ENCODE peak calls at places on chromosomes 6 and 20, in nine cellular contexts. One of them, this sample, is unnamed.
A peak's percentile ranks its signal among the peaks of the same experiment; 100 is the strongest.

GRCh38 chr6:122715725-122716124 is 63.8 kb upstream of the FABP7 start:
- DNase-seq in uterus: no peak
- DNase-seq in cardiac muscle cell: no peak
- DNase-seq in left ventricle myocardium inferior: no peak
- DNase-seq in GM23248: peak; percentile 13
- DNase-seq in pancreas: no peak
- DNase-seq in mesenchymal stem cell: peak; percentile 61
- DNase-seq in adrenal gland: no peak
- DNase-seq in aorta: no peak
- DNase-seq in this sample: no peak

GRCh38 chr6:110255356-110255755 is 75.1 kb downstream of the CDC40 start:
- DNase-seq in GM23248: peak; percentile 48
- DNase-seq in aorta: no peak
- DNase-seq in mesenchymal stem cell: peak; percentile 34
- DNase-seq in adrenal gland: peak; percentile 20
- DNase-seq in uterus: no peak
- DNase-seq in left ventricle myocardium inferior: no peak
- DNase-seq in pancreas: no peak
- DNase-seq in cardiac muscle cell: peak; percentile 54
- DNase-seq in this sample: peak; percentile 31

GRCh38 chr6:73985891-73986290 is 289.9 kb downstream of the CD109 start:
- DNase-seq in GM23248: peak; percentile 84
- DNase-seq in aorta: no peak
- DNase-seq in uterus: no peak
- DNase-seq in pancreas: no peak
- DNase-seq in left ventricle myocardium inferior: no peak
- DNase-seq in cardiac muscle cell: no peak
- DNase-seq in mesenchymal stem cell: no peak
- DNase-seq in adrenal gland: no peak
- DNase-seq in this sample: peak; percentile 38

GRCh38 chr20:25116746-25117457 is 35.0 kb upstream of the VSX1 start:
- DNase-seq in mesenchymal stem cell: no peak
- DNase-seq in adrenal gland: no peak
- DNase-seq in GM23248: no peak
- DNase-seq in pancreas: no peak
- DNase-seq in cardiac muscle cell: no peak
- DNase-seq in left ventricle myocardium inferior: no peak
- DNase-seq in aorta: no peak
- DNase-seq in uterus: no peak
- DNase-seq in this sample: no peak

GRCh38 chr6:119467478-119468081 is 118.0 kb upstream of the MAN1A1 start:
- DNase-seq in mesenchymal stem cell: peak; percentile 67
- DNase-seq in GM23248: peak; percentile 35
- DNase-seq in uterus: no peak
- DNase-seq in cardiac muscle cell: peak; percentile 50
- DNase-seq in pancreas: no peak
- DNase-seq in left ventricle myocardium inferior: no peak
- DNase-seq in adrenal gland: no peak
- DNase-seq in aorta: no peak
- DNase-seq in this sample: no peak

GRCh38 chr6:26477431-26477830 is 19.7 kb downstream of the BTN2A1 start:
- DNase-seq in pancreas: no peak
- DNase-seq in mesenchymal stem cell: no peak
- DNase-seq in uterus: no peak
- DNase-seq in GM23248: no peak
- DNase-seq in left ventricle myocardium inferior: no peak
- DNase-seq in cardiac muscle cell: peak; percentile 33
- DNase-seq in adrenal gland: no peak
- DNase-seq in aorta: no peak
- DNase-seq in this sample: peak; percentile 60

GRCh38 chr6:11828185-11828897 is 49.7 kb upstream of the ADTRP start:
- DNase-seq in mesenchymal stem cell: no peak
- DNase-seq in left ventricle myocardium inferior: no peak
- DNase-seq in GM23248: no peak
- DNase-seq in aorta: no peak
- DNase-seq in cardiac muscle cell: no peak
- DNase-seq in uterus: no peak
- DNase-seq in pancreas: no peak
- DNase-seq in adrenal gland: no peak
- DNase-seq in this sample: no peak

GRCh38 chr6:143058987-143059386 is 1.7 kb upstream of the AIG1 start:
- DNase-seq in adrenal gland: no peak
- DNase-seq in aorta: no peak
- DNase-seq in mesenchymal stem cell: no peak
- DNase-seq in cardiac muscle cell: no peak
- DNase-seq in GM23248: no peak
- DNase-seq in left ventricle myocardium inferior: no peak
- DNase-seq in uterus: no peak
- DNase-seq in pancreas: no peak
- DNase-seq in this sample: peak; percentile 9

GRCh38 chr20:16759161-16759523 is 11.0 kb downstream of the OTOR start:
- DNase-seq in cardiac muscle cell: no peak
- DNase-seq in adrenal gland: no peak
- DNase-seq in aorta: no peak
- DNase-seq in uterus: no peak
- DNase-seq in pancreas: no peak
- DNase-seq in left ventricle myocardium inferior: no peak
- DNase-seq in GM23248: peak; percentile 18
- DNase-seq in mesenchymal stem cell: no peak
- DNase-seq in this sample: no peak

DNA sequence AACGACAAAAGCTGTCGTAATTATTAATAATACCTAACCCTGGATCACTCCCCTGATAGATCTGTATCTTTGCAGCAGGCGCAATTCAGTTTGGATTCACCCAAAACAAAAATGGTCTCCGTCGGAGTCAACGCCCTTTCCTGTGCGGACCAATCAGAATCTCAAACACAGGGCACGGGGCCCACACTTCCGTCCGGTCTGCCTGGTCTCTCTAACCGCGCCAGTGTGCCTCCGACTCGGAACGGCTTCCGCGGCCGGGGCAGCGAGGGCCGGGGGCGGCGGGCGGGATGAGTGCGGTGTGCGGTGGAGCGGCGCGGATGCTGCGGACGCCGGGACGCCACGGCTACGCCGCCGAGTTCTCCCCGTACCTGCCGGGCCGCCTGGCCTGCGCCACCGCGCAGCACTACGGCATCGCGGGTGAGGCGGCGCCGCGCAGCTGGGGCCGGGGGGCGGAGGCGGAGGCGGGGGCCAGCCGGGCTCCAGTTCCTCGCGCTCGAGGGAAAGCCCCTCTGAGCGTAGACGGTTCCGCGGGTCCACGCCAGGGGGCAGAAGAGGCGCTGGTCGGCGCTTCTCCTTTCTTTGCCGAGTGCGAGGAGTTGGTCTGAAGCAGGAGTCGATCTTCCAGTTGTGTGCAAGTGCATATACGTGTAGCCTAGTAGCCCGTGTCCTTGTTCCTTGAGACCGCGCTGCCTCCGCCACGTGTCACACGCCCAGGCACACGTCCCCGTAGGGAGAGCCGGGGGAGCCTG is at the start of gene PEX7:
- DNase-seq in cardiac muscle cell: peak; percentile 93
- DNase-seq in adrenal gland: peak; percentile 93
- DNase-seq in mesenchymal stem cell: peak; percentile 92
- DNase-seq in uterus: peak; percentile 89
- DNase-seq in GM23248: peak; percentile 96
- DNase-seq in aorta: peak; percentile 95
- DNase-seq in left ventricle myocardium inferior: peak; percentile 92
- DNase-seq in pancreas: peak; percentile 92
- DNase-seq in this sample: peak; percentile 95
- H3K4me3 ChIP-seq in cardiac muscle cell: peak within 1 kb of the TSS; percentile 70
- H3K4me3 ChIP-seq in adrenal gland: peak within 1 kb of the TSS; percentile 37
- H3K4me3 ChIP-seq in mesenchymal stem cell: peak within 1 kb of the TSS; percentile 96
- H3K4me3 ChIP-seq in uterus: peak within 1 kb of the TSS; percentile 90
- H3K4me3 ChIP-seq in GM23248: peak within 1 kb of the TSS; percentile 93
- H3K4me3 ChIP-seq in aorta: peak within 1 kb of the TSS; percentile 43
- H3K4me3 ChIP-seq in left ventricle myocardium inferior: peak within 1 kb of the TSS; percentile 80
- H3K4me3 ChIP-seq in pancreas: peak within 1 kb of the TSS; percentile 64
- H3K4me3 ChIP-seq in this sample: peak within 1 kb of the TSS; percentile 93

GRCh38 chr20:10648651-10649050 is 25.1 kb downstream of the JAG1 start:
- DNase-seq in mesenchymal stem cell: peak; percentile 85
- DNase-seq in aorta: no peak
- DNase-seq in uterus: no peak
- DNase-seq in cardiac muscle cell: peak; percentile 72
- DNase-seq in left ventricle myocardium inferior: no peak
- DNase-seq in adrenal gland: no peak
- DNase-seq in pancreas: no peak
- DNase-seq in GM23248: peak; percentile 66
- DNase-seq in this sample: no peak
- H3K36me3 ChIP-seq in mesenchymal stem cell: peaks cover 46% of the 10 kb centered on the region
- H3K36me3 ChIP-seq in aorta: peaks cover 10% of the 10 kb centered on the region
- H3K36me3 ChIP-seq in uterus: no peaks in the 10 kb centered on the region
- H3K36me3 ChIP-seq in cardiac muscle cell: peaks cover 58% of the 10 kb centered on the region
- H3K36me3 ChIP-seq in left ventricle myocardium inferior: peaks cover 88% of the 10 kb centered on the region
- H3K36me3 ChIP-seq in adrenal gland: no peaks in the 10 kb centered on the region
- H3K36me3 ChIP-seq in pancreas: peaks cover 88% of the 10 kb centered on the region
- H3K36me3 ChIP-seq in GM23248: no peaks in the 10 kb centered on the region
- H3K36me3 ChIP-seq in this sample: peaks cover 73% of the 10 kb centered on the region

DNA sequence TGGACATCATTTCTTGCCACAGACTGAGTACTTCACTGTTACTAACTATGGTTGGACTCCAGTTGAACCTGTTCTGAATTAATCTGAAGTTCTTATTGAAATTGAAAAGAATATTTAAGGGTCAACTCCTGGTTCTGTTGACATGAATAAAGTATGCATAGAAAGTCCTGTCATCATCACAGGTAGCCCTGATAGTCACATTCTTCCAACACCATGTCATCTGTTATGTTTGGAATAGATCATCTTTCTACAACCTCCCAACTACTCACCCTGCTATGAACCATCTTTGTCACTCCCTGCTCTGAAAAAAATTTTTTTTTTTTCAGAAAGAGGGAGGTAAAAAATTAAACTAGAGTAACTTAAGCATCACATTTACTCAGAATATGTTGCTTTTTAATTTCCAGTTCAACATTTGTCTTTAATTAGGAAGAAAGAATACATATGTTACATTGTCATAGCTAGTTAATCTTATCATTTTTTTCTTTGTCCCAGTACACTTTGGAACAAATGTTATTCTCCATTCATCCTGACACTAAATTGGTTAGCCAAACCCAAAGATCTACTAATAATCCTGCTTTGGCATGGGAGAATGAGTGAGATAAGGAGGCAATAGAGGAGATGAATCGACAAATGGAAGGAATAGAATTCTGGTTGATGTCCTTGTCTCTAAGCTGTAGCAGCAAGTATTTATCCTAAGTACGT is 775.1 kb upstream of the NRSN1 start:
- DNase-seq in adrenal gland: no peak
- DNase-seq in mesenchymal stem cell: no peak
- DNase-seq in uterus: no peak
- DNase-seq in GM23248: no peak
- DNase-seq in cardiac muscle cell: no peak
- DNase-seq in left ventricle myocardium inferior: no peak
- DNase-seq in aorta: no peak
- DNase-seq in pancreas: no peak
- DNase-seq in this sample: no peak
- H3K9me3 ChIP-seq in adrenal gland: no peaks in the 10 kb centered on the region
- H3K9me3 ChIP-seq in mesenchymal stem cell: no peaks in the 10 kb centered on the region
- H3K9me3 ChIP-seq in uterus: no peaks in the 10 kb centered on the region
- H3K9me3 ChIP-seq in GM23248: no peaks in the 10 kb centered on the region
- H3K9me3 ChIP-seq in cardiac muscle cell: no peaks in the 10 kb centered on the region
- H3K9me3 ChIP-seq in left ventricle myocardium inferior: no peaks in the 10 kb centered on the region
- H3K9me3 ChIP-seq in aorta: no peaks in the 10 kb centered on the region
- H3K9me3 ChIP-seq in pancreas: no peaks in the 10 kb centered on the region
- H3K9me3 ChIP-seq in this sample: no peaks in the 10 kb centered on the region

GRCh38 chr6:108568101-108568500 is 7.4 kb downstream of the FOXO3 start:
- DNase-seq in cardiac muscle cell: no peak
- DNase-seq in left ventricle myocardium inferior: no peak
- DNase-seq in GM23248: no peak
- DNase-seq in adrenal gland: no peak
- DNase-seq in mesenchymal stem cell: no peak
- DNase-seq in uterus: no peak
- DNase-seq in aorta: no peak
- DNase-seq in pancreas: no peak
- DNase-seq in this sample: no peak

GRCh38 chr6:108566406-108566805 is 5.7 kb downstream of the FOXO3 start:
- DNase-seq in aorta: no peak
- DNase-seq in cardiac muscle cell: no peak
- DNase-seq in uterus: no peak
- DNase-seq in left ventricle myocardium inferior: no peak
- DNase-seq in mesenchymal stem cell: no peak
- DNase-seq in pancreas: no peak
- DNase-seq in adrenal gland: no peak
- DNase-seq in GM23248: no peak
- DNase-seq in this sample: no peak

GRCh38 chr6:108565091-108565766 is 4.5 kb downstream of the FOXO3 start:
- DNase-seq in adrenal gland: no peak
- DNase-seq in cardiac muscle cell: no peak
- DNase-seq in uterus: no peak
- DNase-seq in mesenchymal stem cell: peak; percentile 36
- DNase-seq in pancreas: no peak
- DNase-seq in aorta: no peak
- DNase-seq in GM23248: peak; percentile 24
- DNase-seq in left ventricle myocardium inferior: no peak
- DNase-seq in this sample: no peak

GRCh38 chr6:108564178-108564577 is 3.5 kb downstream of the FOXO3 start:
- DNase-seq in adrenal gland: no peak
- DNase-seq in mesenchymal stem cell: peak; percentile 80
- DNase-seq in cardiac muscle cell: peak; percentile 80
- DNase-seq in uterus: no peak
- DNase-seq in aorta: no peak
- DNase-seq in pancreas: no peak
- DNase-seq in GM23248: peak; percentile 95
- DNase-seq in left ventricle myocardium inferior: no peak
- DNase-seq in this sample: no peak

DNA sequence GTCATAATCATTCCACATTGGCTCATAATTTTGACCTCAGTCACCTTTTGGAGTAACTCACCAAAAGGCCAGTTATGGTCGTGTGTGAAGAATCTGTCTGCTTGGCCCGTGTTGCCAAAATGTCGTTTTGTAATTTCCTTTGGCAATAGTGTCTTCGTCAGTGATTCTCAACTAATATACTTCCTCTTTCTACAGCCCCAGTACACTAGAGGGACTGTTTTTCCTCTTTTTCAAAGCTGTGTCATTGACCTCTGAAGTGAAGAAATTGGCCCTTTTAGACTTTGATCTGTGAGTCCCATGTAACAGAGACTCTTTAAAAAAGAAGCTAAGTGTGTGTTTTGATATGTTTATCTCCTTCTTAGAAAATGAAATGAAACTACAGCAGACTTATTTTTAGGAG is 5.2 kb downstream of the FOXO3 start:
- DNase-seq in pancreas: no peak
- DNase-seq in adrenal gland: peak; percentile 86
- DNase-seq in mesenchymal stem cell: peak; percentile 83
- DNase-seq in cardiac muscle cell: peak; percentile 81
- DNase-seq in GM23248: peak; percentile 91
- DNase-seq in left ventricle myocardium inferior: no peak
- DNase-seq in uterus: peak; percentile 87
- DNase-seq in aorta: no peak
- DNase-seq in this sample: no peak
- H3K4me3 ChIP-seq in pancreas: no peak overlapping the region
- H3K4me3 ChIP-seq in adrenal gland: no peak overlapping the region
- H3K4me3 ChIP-seq in mesenchymal stem cell: peak overlapping the region; percentile 11
- H3K4me3 ChIP-seq in cardiac muscle cell: no peak overlapping the region
- H3K4me3 ChIP-seq in GM23248: peak overlapping the region; percentile 57
- H3K4me3 ChIP-seq in left ventricle myocardium inferior: peak overlapping the region; percentile 88
- H3K4me3 ChIP-seq in uterus: no peak overlapping the region
- H3K4me3 ChIP-seq in aorta: no peak overlapping the region
- H3K4me3 ChIP-seq in this sample: no peak overlapping the region

DNA sequence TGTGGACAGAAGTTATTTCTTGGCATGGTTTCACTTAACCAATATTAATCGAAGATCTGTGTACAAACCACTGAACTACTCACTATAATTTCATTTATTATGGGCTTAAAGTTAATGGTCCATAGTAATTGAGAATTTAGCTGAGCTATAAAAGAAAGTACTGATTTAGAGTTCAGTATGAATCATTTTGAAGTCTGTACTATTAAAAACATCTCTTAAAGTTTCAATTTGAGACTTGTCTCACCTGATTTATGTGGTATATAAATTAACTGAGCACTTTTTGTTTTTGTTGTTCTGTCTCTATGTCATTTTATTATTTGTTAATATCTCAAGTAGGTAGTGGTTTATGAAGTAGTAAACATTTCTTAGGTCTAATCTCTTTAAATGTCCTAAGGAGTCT is 24.9 kb downstream of the KPNA5 start:
- DNase-seq in left ventricle myocardium inferior: no peak
- DNase-seq in cardiac muscle cell: no peak
- DNase-seq in uterus: no peak
- DNase-seq in GM23248: no peak
- DNase-seq in adrenal gland: no peak
- DNase-seq in pancreas: no peak
- DNase-seq in aorta: no peak
- DNase-seq in mesenchymal stem cell: no peak
- DNase-seq in this sample: no peak
- H3K36me3 ChIP-seq in left ventricle myocardium inferior: peaks cover 61% of the 10 kb centered on the region
- H3K36me3 ChIP-seq in cardiac muscle cell: peaks cover 30% of the 10 kb centered on the region
- H3K36me3 ChIP-seq in uterus: no peaks in the 10 kb centered on the region
- H3K36me3 ChIP-seq in GM23248: peaks cover 24% of the 10 kb centered on the region
- H3K36me3 ChIP-seq in adrenal gland: no peaks in the 10 kb centered on the region
- H3K36me3 ChIP-seq in pancreas: peaks cover 22% of the 10 kb centered on the region
- H3K36me3 ChIP-seq in aorta: no peaks in the 10 kb centered on the region
- H3K36me3 ChIP-seq in mesenchymal stem cell: peaks cover 10% of the 10 kb centered on the region
- H3K36me3 ChIP-seq in this sample: peaks cover 36% of the 10 kb centered on the region

This sample was measured in A673.